ENCODE peak calls at places on chromosomes 4 and X, in six cellular contexts. One of them, this sample, is unnamed.

GRCh38 chr4:114900934-114901333 is 212.5 kb downstream of the NDST4 start:
- DNase-seq in BJ: no peak
- DNase-seq in BE2C: no peak
- DNase-seq in CD8-positive, alpha-beta T cell: no peak
- DNase-seq in chondrocyte: no peak
- DNase-seq in A549: no peak
- DNase-seq in this sample: no peak

GRCh38 chrX:49877397-49878101 is 1.7 kb upstream of the USP27X start:
- DNase-seq in BJ: no peak
- DNase-seq in BE2C: no peak
- DNase-seq in CD8-positive, alpha-beta T cell: no peak
- DNase-seq in chondrocyte: no peak
- DNase-seq in A549: no peak
- DNase-seq in this sample: no peak

GRCh38 chrX:49838374-49838773 is 9.3 kb downstream of the PAGE4 start:
- DNase-seq in BJ: no peak
- DNase-seq in BE2C: peak; percentile 19
- DNase-seq in CD8-positive, alpha-beta T cell: no peak
- DNase-seq in chondrocyte: no peak
- DNase-seq in A549: peak; percentile 34
- DNase-seq in this sample: no peak

GRCh38 chr4:186688150-186688943 is 35.3 kb downstream of the FAT1 start:
- DNase-seq in BJ: no peak
- DNase-seq in BE2C: no peak
- DNase-seq in CD8-positive, alpha-beta T cell: no peak
- DNase-seq in chondrocyte: no peak
- DNase-seq in A549: no peak
- DNase-seq in this sample: no peak

GRCh38 chrX:133674726-133675470 is 259.6 kb upstream of the GPC4 start:
- DNase-seq in BJ: no peak
- DNase-seq in BE2C: no peak
- DNase-seq in CD8-positive, alpha-beta T cell: no peak
- DNase-seq in chondrocyte: no peak
- DNase-seq in A549: no peak
- DNase-seq in this sample: no peak

GRCh38 chr4:174349156-174349555 is 65.4 kb downstream of the CEP44 start:
- DNase-seq in BJ: no peak
- DNase-seq in BE2C: no peak
- DNase-seq in CD8-positive, alpha-beta T cell: no peak
- DNase-seq in chondrocyte: no peak
- DNase-seq in A549: no peak
- DNase-seq in this sample: no peak

GRCh38 chrX:56232221-56233082 is at the start of gene KLF8:
- DNase-seq in BJ: no peak
- DNase-seq in BE2C: no peak
- DNase-seq in CD8-positive, alpha-beta T cell: peak; percentile 0
- DNase-seq in chondrocyte: no peak
- DNase-seq in A549: no peak
- DNase-seq in this sample: peak; percentile 34

GRCh38 chr4:119212964-119213606 is 572 bp downstream of the USP53 start:
- DNase-seq in BJ: peak; percentile 63
- DNase-seq in BE2C: peak; percentile 86
- DNase-seq in CD8-positive, alpha-beta T cell: peak; percentile 13
- DNase-seq in chondrocyte: peak; percentile 96
- DNase-seq in A549: peak; percentile 91
- DNase-seq in this sample: peak; percentile 50

GRCh38 chr4:126051709-126052424 is 737.1 kb downstream of the FAT4 start:
- DNase-seq in BJ: peak; percentile 47
- DNase-seq in BE2C: no peak
- DNase-seq in CD8-positive, alpha-beta T cell: no peak
- DNase-seq in chondrocyte: no peak
- DNase-seq in A549: no peak
- DNase-seq in this sample: no peak

GRCh38 chrX:9429767-9430166 is 35.1 kb upstream of the TBL1X start:
- DNase-seq in BJ: no peak
- DNase-seq in BE2C: peak; percentile 52
- DNase-seq in CD8-positive, alpha-beta T cell: no peak
- DNase-seq in chondrocyte: no peak
- DNase-seq in A549: no peak
- DNase-seq in this sample: no peak

GRCh38 chrX:12145402-12145801 is 7.1 kb downstream of the FRMPD4 start:
- DNase-seq in BJ: no peak
- DNase-seq in BE2C: no peak
- DNase-seq in CD8-positive, alpha-beta T cell: no peak
- DNase-seq in chondrocyte: no peak
- DNase-seq in A549: no peak
- DNase-seq in this sample: no peak

GRCh38 chr4:174284181-174284886 is 623 bp downstream of the CEP44 start:
- DNase-seq in BJ: peak; percentile 9
- DNase-seq in BE2C: no peak
- DNase-seq in CD8-positive, alpha-beta T cell: no peak
- DNase-seq in chondrocyte: no peak
- DNase-seq in A549: peak; percentile 68
- DNase-seq in this sample: no peak

GRCh38 chrX:125298871-125299270 is 20.8 kb upstream of the TEX13C start:
- DNase-seq in BJ: no peak
- DNase-seq in BE2C: no peak
- DNase-seq in CD8-positive, alpha-beta T cell: no peak
- DNase-seq in chondrocyte: no peak
- DNase-seq in A549: no peak
- DNase-seq in this sample: no peak

GRCh38 chrX:1502241-1502640 is 34.7 kb downstream of the P2RY8 start:
- DNase-seq in BJ: no peak
- DNase-seq in BE2C: no peak
- DNase-seq in CD8-positive, alpha-beta T cell: no peak
- DNase-seq in chondrocyte: peak; percentile 82
- DNase-seq in A549: no peak
- DNase-seq in this sample: no peak

GRCh38 chr4:6476893-6477292 is 4.5 kb upstream of the PPP2R2C start:
- DNase-seq in BJ: no peak
- DNase-seq in BE2C: no peak
- DNase-seq in CD8-positive, alpha-beta T cell: no peak
- DNase-seq in chondrocyte: no peak
- DNase-seq in A549: no peak
- DNase-seq in this sample: no peak

GRCh38 chr4:108637856-108638255 is 12.5 kb upstream of the OSTC start:
- DNase-seq in BJ: no peak
- DNase-seq in BE2C: no peak
- DNase-seq in CD8-positive, alpha-beta T cell: no peak
- DNase-seq in chondrocyte: no peak
- DNase-seq in A549: no peak
- DNase-seq in this sample: no peak

GRCh38 chrX:9339603-9340569 is 125.0 kb upstream of the TBL1X start:
- DNase-seq in BJ: no peak
- DNase-seq in BE2C: peak; percentile 45
- DNase-seq in CD8-positive, alpha-beta T cell: no peak
- DNase-seq in chondrocyte: no peak
- DNase-seq in A549: no peak
- DNase-seq in this sample: no peak

GRCh38 chrX:125202486-125203378 is 116.9 kb upstream of the TEX13C start:
- DNase-seq in BJ: no peak
- DNase-seq in BE2C: no peak
- DNase-seq in CD8-positive, alpha-beta T cell: no peak
- DNase-seq in chondrocyte: no peak
- DNase-seq in A549: no peak
- DNase-seq in this sample: no peak

GRCh38 chr4:32798471-32798870 is 2078.3 kb downstream of the PCDH7 start:
- DNase-seq in BJ: no peak
- DNase-seq in BE2C: no peak
- DNase-seq in CD8-positive, alpha-beta T cell: no peak
- DNase-seq in chondrocyte: no peak
- DNase-seq in A549: no peak
- DNase-seq in this sample: no peak

GRCh38 chrX:115364625-115365024 is 75.1 kb downstream of the LUZP4 start:
- DNase-seq in BJ: no peak
- DNase-seq in BE2C: no peak
- DNase-seq in CD8-positive, alpha-beta T cell: no peak
- DNase-seq in chondrocyte: no peak
- DNase-seq in A549: no peak
- DNase-seq in this sample: no peak

GRCh38 chr4:25939330-25939729 is 25.3 kb downstream of the SMIM20 start:
- DNase-seq in BJ: no peak
- DNase-seq in BE2C: no peak
- DNase-seq in CD8-positive, alpha-beta T cell: no peak
- DNase-seq in chondrocyte: no peak
- DNase-seq in A549: no peak
- DNase-seq in this sample: no peak

GRCh38 chrX:103356023-103356798 is at the start of gene TCEAL9:
- DNase-seq in BJ: no peak
- DNase-seq in BE2C: peak; percentile 58
- DNase-seq in CD8-positive, alpha-beta T cell: no peak
- DNase-seq in chondrocyte: no peak
- DNase-seq in A549: peak; percentile 74
- DNase-seq in this sample: peak; percentile 1

GRCh38 chrX:36462142-36462541 is 542.6 kb downstream of the CFAP47 start:
- DNase-seq in BJ: no peak
- DNase-seq in BE2C: no peak
- DNase-seq in CD8-positive, alpha-beta T cell: no peak
- DNase-seq in chondrocyte: no peak
- DNase-seq in A549: no peak
- DNase-seq in this sample: no peak

GRCh38 chrX:41602946-41603345 is 85.8 kb upstream of the GPR34 start:
- DNase-seq in BJ: no peak
- DNase-seq in BE2C: no peak
- DNase-seq in CD8-positive, alpha-beta T cell: no peak
- DNase-seq in chondrocyte: no peak
- DNase-seq in A549: no peak
- DNase-seq in this sample: no peak

GRCh38 chr4:40881851-40882250 is 132.1 kb downstream of the NSUN7 start:
- DNase-seq in BJ: no peak
- DNase-seq in BE2C: no peak
- DNase-seq in CD8-positive, alpha-beta T cell: no peak
- DNase-seq in chondrocyte: no peak
- DNase-seq in A549: no peak
- DNase-seq in this sample: no peak

GRCh38 chr4:137545461-137545861 is 13.2 kb upstream of the PCDH18 start:
- DNase-seq in BJ: peak; percentile 42
- DNase-seq in BE2C: no peak
- DNase-seq in CD8-positive, alpha-beta T cell: no peak
- DNase-seq in chondrocyte: no peak
- DNase-seq in A549: peak; percentile 13
- DNase-seq in this sample: no peak

GRCh38 chr4:76204936-76205335 is 8.7 kb downstream of the SCARB2 start:
- DNase-seq in BJ: no peak
- DNase-seq in BE2C: no peak
- DNase-seq in CD8-positive, alpha-beta T cell: no peak
- DNase-seq in chondrocyte: no peak
- DNase-seq in A549: no peak
- DNase-seq in this sample: no peak

GRCh38 chrX:97389761-97390192 is 506.1 kb downstream of the RPA4 start:
- DNase-seq in BJ: peak; percentile 20
- DNase-seq in BE2C: no peak
- DNase-seq in CD8-positive, alpha-beta T cell: no peak
- DNase-seq in chondrocyte: no peak
- DNase-seq in A549: peak; percentile 55
- DNase-seq in this sample: no peak

GRCh38 chr4:153232768-153233167 is 28.5 kb downstream of the TRIM2 start:
- DNase-seq in BJ: no peak
- DNase-seq in BE2C: peak; percentile 57
- DNase-seq in CD8-positive, alpha-beta T cell: no peak
- DNase-seq in chondrocyte: no peak
- DNase-seq in A549: peak; percentile 17
- DNase-seq in this sample: no peak
- TF ChIP-seq CTCF in BJ: peak; percentile 30
- TF ChIP-seq CTCF in BE2C: peak; percentile 66
- TF ChIP-seq CTCF in CD8-positive, alpha-beta T cell: no peak
- TF ChIP-seq CTCF in chondrocyte: peak; percentile 36
- TF ChIP-seq CTCF in A549: no peak
- TF ChIP-seq CTCF in this sample: peak; percentile 38

DNA sequence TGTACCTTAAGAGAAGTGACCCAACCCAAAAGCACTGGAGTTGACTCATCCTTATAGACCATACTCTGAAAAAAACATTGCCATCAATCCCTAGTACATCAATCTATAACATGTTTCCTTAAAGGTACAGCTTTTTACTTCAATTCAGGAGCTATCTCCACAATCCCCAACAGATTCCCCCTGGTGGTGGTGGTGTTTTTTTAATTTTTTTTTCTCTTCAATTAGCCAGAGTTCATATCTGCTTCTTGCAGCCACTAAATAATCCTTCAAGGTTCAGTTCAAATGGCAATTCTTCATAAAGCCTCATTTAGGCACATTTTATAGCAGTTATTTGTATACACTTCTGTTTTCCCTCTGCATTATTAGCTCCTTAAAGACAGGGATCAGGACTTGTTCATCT is 60.7 kb upstream of the KDR start:
- DNase-seq in BJ: no peak
- DNase-seq in BE2C: no peak
- DNase-seq in CD8-positive, alpha-beta T cell: no peak
- DNase-seq in chondrocyte: no peak
- DNase-seq in A549: no peak
- DNase-seq in this sample: no peak
- TF ChIP-seq CTCF in BJ: no peak
- TF ChIP-seq CTCF in BE2C: peak; percentile 6
- TF ChIP-seq CTCF in CD8-positive, alpha-beta T cell: no peak
- TF ChIP-seq CTCF in chondrocyte: peak; percentile 25
- TF ChIP-seq CTCF in A549: no peak
- TF ChIP-seq CTCF in this sample: no peak

GRCh38 chr4:183100298-183100599 is 1.2 kb downstream of the WWC2 start:
- DNase-seq in BJ: no peak
- DNase-seq in BE2C: no peak
- DNase-seq in CD8-positive, alpha-beta T cell: no peak
- DNase-seq in chondrocyte: no peak
- DNase-seq in A549: no peak
- DNase-seq in this sample: no peak

GRCh38 chr4:183098080-183098722 is 856 bp upstream of the WWC2 start:
- DNase-seq in BJ: no peak
- DNase-seq in BE2C: peak; percentile 9
- DNase-seq in CD8-positive, alpha-beta T cell: no peak
- DNase-seq in chondrocyte: no peak
- DNase-seq in A549: peak; percentile 38
- DNase-seq in this sample: no peak

GRCh38 chr4:183098723-183099536 is at the start of gene WWC2:
- DNase-seq in BJ: peak; percentile 55
- DNase-seq in BE2C: peak; percentile 93
- DNase-seq in CD8-positive, alpha-beta T cell: no peak
- DNase-seq in chondrocyte: peak; percentile 94
- DNase-seq in A549: peak; percentile 91
- DNase-seq in this sample: no peak

GRCh38 chr4:183100827-183101226 is 1.8 kb downstream of the WWC2 start:
- DNase-seq in BJ: no peak
- DNase-seq in BE2C: no peak
- DNase-seq in CD8-positive, alpha-beta T cell: no peak
- DNase-seq in chondrocyte: no peak
- DNase-seq in A549: peak; percentile 14
- DNase-seq in this sample: no peak

GRCh38 chr4:183099537-183100297 is 660 bp downstream of the WWC2 start:
- DNase-seq in BJ: no peak
- DNase-seq in BE2C: peak; percentile 67
- DNase-seq in CD8-positive, alpha-beta T cell: no peak
- DNase-seq in chondrocyte: peak; percentile 90
- DNase-seq in A549: peak; percentile 46
- DNase-seq in this sample: no peak
- TF ChIP-seq CTCF in BJ: no peak
- TF ChIP-seq CTCF in BE2C: peak; percentile 15
- TF ChIP-seq CTCF in CD8-positive, alpha-beta T cell: no peak
- TF ChIP-seq CTCF in chondrocyte: peak; percentile 46
- TF ChIP-seq CTCF in A549: no peak
- TF ChIP-seq CTCF in this sample: no peak

GRCh38 chr4:150960818-150961217 is 54.3 kb downstream of the LRBA start:
- DNase-seq in BJ: no peak
- DNase-seq in BE2C: peak; percentile 57
- DNase-seq in CD8-positive, alpha-beta T cell: no peak
- DNase-seq in chondrocyte: no peak
- DNase-seq in A549: peak; percentile 53
- DNase-seq in this sample: no peak
- TF ChIP-seq CTCF in BJ: peak; percentile 70
- TF ChIP-seq CTCF in BE2C: peak; percentile 75
- TF ChIP-seq CTCF in CD8-positive, alpha-beta T cell: peak; percentile 42
- TF ChIP-seq CTCF in chondrocyte: peak; percentile 63
- TF ChIP-seq CTCF in A549: peak; percentile 32
- TF ChIP-seq CTCF in this sample: peak; percentile 54

GRCh38 chr4:184644553-184645307 is 4.5 kb downstream of the CASP3 start:
- DNase-seq in BJ: no peak
- DNase-seq in BE2C: no peak
- DNase-seq in CD8-positive, alpha-beta T cell: no peak
- DNase-seq in chondrocyte: no peak
- DNase-seq in A549: no peak
- DNase-seq in this sample: no peak
- TF ChIP-seq CTCF in BJ: no peak
- TF ChIP-seq CTCF in BE2C: peak; percentile 13
- TF ChIP-seq CTCF in CD8-positive, alpha-beta T cell: no peak
- TF ChIP-seq CTCF in chondrocyte: no peak
- TF ChIP-seq CTCF in A549: no peak
- TF ChIP-seq CTCF in this sample: no peak

This sample was measured in GM12864.